ENCODE peak calls at places on chromosomes 3 and 15, in eight cellular contexts. One of them, this sample, is unnamed.
A peak's percentile ranks its signal among the peaks of the same experiment; 100 is the strongest.

GRCh38 chr3:157123621-157124020 is 36.3 kb downstream of the CCNL1 start:
- DNase-seq in mesendoderm: no peak
- DNase-seq in right cardiac atrium: no peak
- DNase-seq in astrocyte of the hippocampus: no peak
- DNase-seq in aorta: no peak
- DNase-seq in stimulated activated CD8-positive, alpha-beta memory T cell treated with anti-CD3 and anti-CD28 coated beads, Interleukin-15, amount 100 ng/mL, for 24 hours: no peak
- DNase-seq in AG08396: no peak
- DNase-seq in caudate nucleus: no peak
- DNase-seq in this sample: no peak

GRCh38 chr15:92970656-92971055 is 70.5 kb downstream of the CHD2 start:
- DNase-seq in aorta: no peak
- DNase-seq in right cardiac atrium: no peak
- DNase-seq in mesendoderm: no peak
- DNase-seq in stimulated activated CD8-positive, alpha-beta memory T cell treated with anti-CD3 and anti-CD28 coated beads, Interleukin-15, amount 100 ng/mL, for 24 hours: no peak
- DNase-seq in caudate nucleus: no peak
- DNase-seq in astrocyte of the hippocampus: no peak
- DNase-seq in AG08396: no peak
- DNase-seq in this sample: no peak

GRCh38 chr15:80585544-80586018 is 109.5 kb upstream of the ABHD17C start:
- DNase-seq in right cardiac atrium: no peak
- DNase-seq in aorta: no peak
- DNase-seq in AG08396: no peak
- DNase-seq in stimulated activated CD8-positive, alpha-beta memory T cell treated with anti-CD3 and anti-CD28 coated beads, Interleukin-15, amount 100 ng/mL, for 24 hours: no peak
- DNase-seq in caudate nucleus: peak; percentile 48
- DNase-seq in mesendoderm: peak; percentile 9
- DNase-seq in astrocyte of the hippocampus: no peak
- DNase-seq in this sample: no peak

GRCh38 chr15:80151576-80151975 is 1.2 kb upstream of the FAH start:
- DNase-seq in astrocyte of the hippocampus: no peak
- DNase-seq in aorta: no peak
- DNase-seq in right cardiac atrium: no peak
- DNase-seq in stimulated activated CD8-positive, alpha-beta memory T cell treated with anti-CD3 and anti-CD28 coated beads, Interleukin-15, amount 100 ng/mL, for 24 hours: no peak
- DNase-seq in mesendoderm: no peak
- DNase-seq in caudate nucleus: no peak
- DNase-seq in AG08396: no peak
- DNase-seq in this sample: no peak

GRCh38 chr3:131503328-131503650 is 518 bp upstream of the MRPL3 start:
- DNase-seq in AG08396: no peak
- DNase-seq in stimulated activated CD8-positive, alpha-beta memory T cell treated with anti-CD3 and anti-CD28 coated beads, Interleukin-15, amount 100 ng/mL, for 24 hours: no peak
- DNase-seq in mesendoderm: no peak
- DNase-seq in astrocyte of the hippocampus: peak; percentile 1
- DNase-seq in aorta: no peak
- DNase-seq in caudate nucleus: no peak
- DNase-seq in right cardiac atrium: no peak
- DNase-seq in this sample: no peak

GRCh38 chr15:25664761-25665160 is 198.4 kb downstream of the ATP10A start:
- DNase-seq in AG08396: no peak
- DNase-seq in astrocyte of the hippocampus: peak; percentile 43
- DNase-seq in mesendoderm: no peak
- DNase-seq in right cardiac atrium: no peak
- DNase-seq in stimulated activated CD8-positive, alpha-beta memory T cell treated with anti-CD3 and anti-CD28 coated beads, Interleukin-15, amount 100 ng/mL, for 24 hours: no peak
- DNase-seq in caudate nucleus: no peak
- DNase-seq in aorta: no peak
- DNase-seq in this sample: no peak

GRCh38 chr3:165404357-165405042 is 208.3 kb upstream of the SLITRK3 start:
- DNase-seq in astrocyte of the hippocampus: no peak
- DNase-seq in aorta: no peak
- DNase-seq in caudate nucleus: no peak
- DNase-seq in stimulated activated CD8-positive, alpha-beta memory T cell treated with anti-CD3 and anti-CD28 coated beads, Interleukin-15, amount 100 ng/mL, for 24 hours: no peak
- DNase-seq in AG08396: no peak
- DNase-seq in mesendoderm: peak; percentile 61
- DNase-seq in right cardiac atrium: no peak
- DNase-seq in this sample: no peak

GRCh38 chr3:38579146-38579545 is 70.3 kb downstream of the SCN5A start:
- DNase-seq in mesendoderm: peak; percentile 71
- DNase-seq in caudate nucleus: no peak
- DNase-seq in stimulated activated CD8-positive, alpha-beta memory T cell treated with anti-CD3 and anti-CD28 coated beads, Interleukin-15, amount 100 ng/mL, for 24 hours: no peak
- DNase-seq in right cardiac atrium: peak; percentile 87
- DNase-seq in aorta: no peak
- DNase-seq in AG08396: peak; percentile 68
- DNase-seq in astrocyte of the hippocampus: peak; percentile 88
- DNase-seq in this sample: no peak

GRCh38 chr15:95018888-95019545 is 787.7 kb downstream of the MCTP2 start:
- DNase-seq in right cardiac atrium: no peak
- DNase-seq in stimulated activated CD8-positive, alpha-beta memory T cell treated with anti-CD3 and anti-CD28 coated beads, Interleukin-15, amount 100 ng/mL, for 24 hours: no peak
- DNase-seq in aorta: no peak
- DNase-seq in astrocyte of the hippocampus: peak; percentile 33
- DNase-seq in mesendoderm: peak; percentile 65
- DNase-seq in caudate nucleus: no peak
- DNase-seq in AG08396: peak; percentile 35
- DNase-seq in this sample: no peak

GRCh38 chr15:46467041-46467440 is 832.2 kb downstream of the SQOR start:
- DNase-seq in caudate nucleus: no peak
- DNase-seq in right cardiac atrium: no peak
- DNase-seq in aorta: no peak
- DNase-seq in AG08396: no peak
- DNase-seq in mesendoderm: no peak
- DNase-seq in astrocyte of the hippocampus: no peak
- DNase-seq in stimulated activated CD8-positive, alpha-beta memory T cell treated with anti-CD3 and anti-CD28 coated beads, Interleukin-15, amount 100 ng/mL, for 24 hours: no peak
- DNase-seq in this sample: no peak

GRCh38 chr15:76158250-76158649 is 98.5 kb downstream of the TMEM266 start:
- DNase-seq in caudate nucleus: no peak
- DNase-seq in aorta: no peak
- DNase-seq in AG08396: no peak
- DNase-seq in mesendoderm: no peak
- DNase-seq in stimulated activated CD8-positive, alpha-beta memory T cell treated with anti-CD3 and anti-CD28 coated beads, Interleukin-15, amount 100 ng/mL, for 24 hours: no peak
- DNase-seq in right cardiac atrium: no peak
- DNase-seq in astrocyte of the hippocampus: no peak
- DNase-seq in this sample: no peak

GRCh38 chr3:196528639-196529233 is 13.6 kb upstream of the SMCO1 start:
- DNase-seq in mesendoderm: peak; percentile 79
- DNase-seq in aorta: peak; percentile 75
- DNase-seq in stimulated activated CD8-positive, alpha-beta memory T cell treated with anti-CD3 and anti-CD28 coated beads, Interleukin-15, amount 100 ng/mL, for 24 hours: peak; percentile 88
- DNase-seq in caudate nucleus: peak; percentile 18
- DNase-seq in astrocyte of the hippocampus: peak; percentile 87
- DNase-seq in right cardiac atrium: peak; percentile 88
- DNase-seq in AG08396: peak; percentile 79
- DNase-seq in this sample: peak; percentile 61

GRCh38 chr3:100149130-100149529 is 34.8 kb upstream of the FILIP1L start:
- DNase-seq in right cardiac atrium: no peak
- DNase-seq in stimulated activated CD8-positive, alpha-beta memory T cell treated with anti-CD3 and anti-CD28 coated beads, Interleukin-15, amount 100 ng/mL, for 24 hours: no peak
- DNase-seq in astrocyte of the hippocampus: no peak
- DNase-seq in mesendoderm: no peak
- DNase-seq in caudate nucleus: no peak
- DNase-seq in aorta: no peak
- DNase-seq in AG08396: no peak
- DNase-seq in this sample: no peak

GRCh38 chr3:12990781-12991480 is 82.3 kb downstream of the IQSEC1 start:
- DNase-seq in aorta: peak; percentile 31
- DNase-seq in stimulated activated CD8-positive, alpha-beta memory T cell treated with anti-CD3 and anti-CD28 coated beads, Interleukin-15, amount 100 ng/mL, for 24 hours: no peak
- DNase-seq in astrocyte of the hippocampus: peak; percentile 84
- DNase-seq in caudate nucleus: no peak
- DNase-seq in right cardiac atrium: no peak
- DNase-seq in mesendoderm: peak; percentile 57
- DNase-seq in AG08396: peak; percentile 87
- DNase-seq in this sample: no peak

GRCh38 chr3:185648396-185648795 is 62.3 kb downstream of the SENP2 start:
- DNase-seq in AG08396: no peak
- DNase-seq in right cardiac atrium: no peak
- DNase-seq in mesendoderm: no peak
- DNase-seq in caudate nucleus: no peak
- DNase-seq in astrocyte of the hippocampus: no peak
- DNase-seq in stimulated activated CD8-positive, alpha-beta memory T cell treated with anti-CD3 and anti-CD28 coated beads, Interleukin-15, amount 100 ng/mL, for 24 hours: no peak
- DNase-seq in aorta: no peak
- DNase-seq in this sample: no peak

GRCh38 chr15:28093761-28094535 is 5.2 kb downstream of the OCA2 start:
- DNase-seq in aorta: peak; percentile 44
- DNase-seq in stimulated activated CD8-positive, alpha-beta memory T cell treated with anti-CD3 and anti-CD28 coated beads, Interleukin-15, amount 100 ng/mL, for 24 hours: no peak
- DNase-seq in right cardiac atrium: peak; percentile 42
- DNase-seq in astrocyte of the hippocampus: no peak
- DNase-seq in mesendoderm: peak; percentile 37
- DNase-seq in caudate nucleus: no peak
- DNase-seq in AG08396: no peak
- DNase-seq in this sample: no peak

GRCh38 chr3:33139996-33140395 is 26.2 kb downstream of the CRTAP start:
- DNase-seq in mesendoderm: no peak
- DNase-seq in aorta: no peak
- DNase-seq in caudate nucleus: no peak
- DNase-seq in right cardiac atrium: no peak
- DNase-seq in AG08396: no peak
- DNase-seq in stimulated activated CD8-positive, alpha-beta memory T cell treated with anti-CD3 and anti-CD28 coated beads, Interleukin-15, amount 100 ng/mL, for 24 hours: no peak
- DNase-seq in astrocyte of the hippocampus: peak; percentile 66
- DNase-seq in this sample: no peak

GRCh38 chr3:127702151-127702578 is 29.4 kb downstream of the ABTB1 start:
- DNase-seq in AG08396: peak; percentile 16
- DNase-seq in caudate nucleus: no peak
- DNase-seq in right cardiac atrium: peak; percentile 86
- DNase-seq in mesendoderm: no peak
- DNase-seq in stimulated activated CD8-positive, alpha-beta memory T cell treated with anti-CD3 and anti-CD28 coated beads, Interleukin-15, amount 100 ng/mL, for 24 hours: no peak
- DNase-seq in aorta: peak; percentile 69
- DNase-seq in astrocyte of the hippocampus: no peak
- DNase-seq in this sample: peak; percentile 91

GRCh38 chr15:60575995-60576394 is 97.1 kb upstream of the ICE2 start:
- DNase-seq in AG08396: peak; percentile 54
- DNase-seq in caudate nucleus: no peak
- DNase-seq in right cardiac atrium: peak; percentile 41
- DNase-seq in stimulated activated CD8-positive, alpha-beta memory T cell treated with anti-CD3 and anti-CD28 coated beads, Interleukin-15, amount 100 ng/mL, for 24 hours: no peak
- DNase-seq in aorta: no peak
- DNase-seq in astrocyte of the hippocampus: no peak
- DNase-seq in mesendoderm: no peak
- DNase-seq in this sample: no peak

GRCh38 chr15:78540955-78541743 is 905 bp downstream of the PSMA4 start:
- DNase-seq in AG08396: peak; percentile 29
- DNase-seq in right cardiac atrium: no peak
- DNase-seq in astrocyte of the hippocampus: peak; percentile 26
- DNase-seq in stimulated activated CD8-positive, alpha-beta memory T cell treated with anti-CD3 and anti-CD28 coated beads, Interleukin-15, amount 100 ng/mL, for 24 hours: no peak
- DNase-seq in mesendoderm: peak; percentile 47
- DNase-seq in caudate nucleus: no peak
- DNase-seq in aorta: no peak
- DNase-seq in this sample: no peak

GRCh38 chr3:160210799-160211221 is 14.4 kb upstream of the C3orf80 start:
- DNase-seq in astrocyte of the hippocampus: peak; percentile 28
- DNase-seq in stimulated activated CD8-positive, alpha-beta memory T cell treated with anti-CD3 and anti-CD28 coated beads, Interleukin-15, amount 100 ng/mL, for 24 hours: no peak
- DNase-seq in AG08396: peak; percentile 59
- DNase-seq in right cardiac atrium: no peak
- DNase-seq in caudate nucleus: no peak
- DNase-seq in aorta: no peak
- DNase-seq in mesendoderm: peak; percentile 83
- DNase-seq in this sample: no peak

GRCh38 chr3:37726445-37727000 is 135.2 kb upstream of the CTDSPL start:
- DNase-seq in right cardiac atrium: peak; percentile 68
- DNase-seq in stimulated activated CD8-positive, alpha-beta memory T cell treated with anti-CD3 and anti-CD28 coated beads, Interleukin-15, amount 100 ng/mL, for 24 hours: no peak
- DNase-seq in aorta: peak; percentile 73
- DNase-seq in astrocyte of the hippocampus: peak; percentile 36
- DNase-seq in mesendoderm: no peak
- DNase-seq in caudate nucleus: no peak
- DNase-seq in AG08396: no peak
- DNase-seq in this sample: peak; percentile 87

GRCh38 chr15:40244961-40245523 is 6.2 kb downstream of the PAK6 start:
- DNase-seq in AG08396: no peak
- DNase-seq in astrocyte of the hippocampus: no peak
- DNase-seq in stimulated activated CD8-positive, alpha-beta memory T cell treated with anti-CD3 and anti-CD28 coated beads, Interleukin-15, amount 100 ng/mL, for 24 hours: no peak
- DNase-seq in right cardiac atrium: no peak
- DNase-seq in mesendoderm: peak; percentile 48
- DNase-seq in caudate nucleus: no peak
- DNase-seq in aorta: peak; percentile 3
- DNase-seq in this sample: peak; percentile 35

GRCh38 chr15:99562238-99562637 is 3.5 kb upstream of the MEF2A start:
- DNase-seq in aorta: no peak
- DNase-seq in caudate nucleus: no peak
- DNase-seq in right cardiac atrium: no peak
- DNase-seq in mesendoderm: peak; percentile 34
- DNase-seq in AG08396: no peak
- DNase-seq in stimulated activated CD8-positive, alpha-beta memory T cell treated with anti-CD3 and anti-CD28 coated beads, Interleukin-15, amount 100 ng/mL, for 24 hours: no peak
- DNase-seq in astrocyte of the hippocampus: no peak
- DNase-seq in this sample: no peak

GRCh38 chr3:61141184-61141583 is 110.1 kb downstream of the FHIT start:
- DNase-seq in AG08396: no peak
- DNase-seq in mesendoderm: peak; percentile 88
- DNase-seq in stimulated activated CD8-positive, alpha-beta memory T cell treated with anti-CD3 and anti-CD28 coated beads, Interleukin-15, amount 100 ng/mL, for 24 hours: no peak
- DNase-seq in caudate nucleus: no peak
- DNase-seq in right cardiac atrium: no peak
- DNase-seq in aorta: no peak
- DNase-seq in astrocyte of the hippocampus: peak; percentile 20
- DNase-seq in this sample: no peak

GRCh38 chr3:13346481-13347389 is 73.4 kb downstream of the NUP210 start:
- DNase-seq in stimulated activated CD8-positive, alpha-beta memory T cell treated with anti-CD3 and anti-CD28 coated beads, Interleukin-15, amount 100 ng/mL, for 24 hours: peak; percentile 17
- DNase-seq in astrocyte of the hippocampus: no peak
- DNase-seq in mesendoderm: peak; percentile 91
- DNase-seq in right cardiac atrium: peak; percentile 59
- DNase-seq in caudate nucleus: peak; percentile 76
- DNase-seq in aorta: peak; percentile 71
- DNase-seq in AG08396: no peak
- DNase-seq in this sample: no peak

GRCh38 chr3:117282506-117282905 is 572.9 kb downstream of the TUSC7 start:
- DNase-seq in astrocyte of the hippocampus: no peak
- DNase-seq in caudate nucleus: no peak
- DNase-seq in right cardiac atrium: no peak
- DNase-seq in aorta: no peak
- DNase-seq in AG08396: no peak
- DNase-seq in mesendoderm: no peak
- DNase-seq in stimulated activated CD8-positive, alpha-beta memory T cell treated with anti-CD3 and anti-CD28 coated beads, Interleukin-15, amount 100 ng/mL, for 24 hours: no peak
- DNase-seq in this sample: no peak

GRCh38 chr3:47047673-47048072 is 68.2 kb downstream of the NBEAL2 start:
- DNase-seq in right cardiac atrium: no peak
- DNase-seq in mesendoderm: no peak
- DNase-seq in caudate nucleus: no peak
- DNase-seq in stimulated activated CD8-positive, alpha-beta memory T cell treated with anti-CD3 and anti-CD28 coated beads, Interleukin-15, amount 100 ng/mL, for 24 hours: no peak
- DNase-seq in aorta: no peak
- DNase-seq in AG08396: no peak
- DNase-seq in astrocyte of the hippocampus: no peak
- DNase-seq in this sample: no peak

GRCh38 chr3:171654809-171655208 is 155.5 kb downstream of the PLD1 start:
- DNase-seq in AG08396: peak; percentile 36
- DNase-seq in mesendoderm: no peak
- DNase-seq in caudate nucleus: no peak
- DNase-seq in astrocyte of the hippocampus: peak; percentile 69
- DNase-seq in right cardiac atrium: peak; percentile 90
- DNase-seq in stimulated activated CD8-positive, alpha-beta memory T cell treated with anti-CD3 and anti-CD28 coated beads, Interleukin-15, amount 100 ng/mL, for 24 hours: no peak
- DNase-seq in aorta: peak; percentile 81
- DNase-seq in this sample: peak; percentile 73

GRCh38 chr3:136929984-136930671 is 27.7 kb upstream of the IL20RB start:
- DNase-seq in caudate nucleus: peak; percentile 5
- DNase-seq in aorta: peak; percentile 69
- DNase-seq in stimulated activated CD8-positive, alpha-beta memory T cell treated with anti-CD3 and anti-CD28 coated beads, Interleukin-15, amount 100 ng/mL, for 24 hours: no peak
- DNase-seq in mesendoderm: no peak
- DNase-seq in AG08396: peak; percentile 36
- DNase-seq in right cardiac atrium: peak; percentile 83
- DNase-seq in astrocyte of the hippocampus: no peak
- DNase-seq in this sample: peak; percentile 66

GRCh38 chr3:2247831-2248230 is 149.2 kb downstream of the CNTN4 start:
- DNase-seq in caudate nucleus: no peak
- DNase-seq in AG08396: no peak
- DNase-seq in right cardiac atrium: no peak
- DNase-seq in mesendoderm: no peak
- DNase-seq in aorta: no peak
- DNase-seq in stimulated activated CD8-positive, alpha-beta memory T cell treated with anti-CD3 and anti-CD28 coated beads, Interleukin-15, amount 100 ng/mL, for 24 hours: no peak
- DNase-seq in astrocyte of the hippocampus: no peak
- DNase-seq in this sample: no peak

GRCh38 chr15:85312486-85312885 is 67.9 kb upstream of the AKAP13 start:
- DNase-seq in caudate nucleus: no peak
- DNase-seq in aorta: no peak
- DNase-seq in AG08396: no peak
- DNase-seq in mesendoderm: peak; percentile 57
- DNase-seq in right cardiac atrium: no peak
- DNase-seq in astrocyte of the hippocampus: peak; percentile 63
- DNase-seq in stimulated activated CD8-positive, alpha-beta memory T cell treated with anti-CD3 and anti-CD28 coated beads, Interleukin-15, amount 100 ng/mL, for 24 hours: no peak
- DNase-seq in this sample: no peak

GRCh38 chr3:158718490-158719170 is 13.6 kb downstream of the RARRES1 start:
- DNase-seq in stimulated activated CD8-positive, alpha-beta memory T cell treated with anti-CD3 and anti-CD28 coated beads, Interleukin-15, amount 100 ng/mL, for 24 hours: no peak
- DNase-seq in right cardiac atrium: no peak
- DNase-seq in aorta: no peak
- DNase-seq in caudate nucleus: no peak
- DNase-seq in astrocyte of the hippocampus: peak; percentile 95
- DNase-seq in mesendoderm: no peak
- DNase-seq in AG08396: no peak
- DNase-seq in this sample: no peak

GRCh38 chr3:127483005-127483641 is 107.4 kb downstream of the TPRA1 start:
- DNase-seq in caudate nucleus: no peak
- DNase-seq in AG08396: no peak
- DNase-seq in astrocyte of the hippocampus: no peak
- DNase-seq in aorta: no peak
- DNase-seq in right cardiac atrium: no peak
- DNase-seq in stimulated activated CD8-positive, alpha-beta memory T cell treated with anti-CD3 and anti-CD28 coated beads, Interleukin-15, amount 100 ng/mL, for 24 hours: no peak
- DNase-seq in mesendoderm: no peak
- DNase-seq in this sample: no peak

This sample was measured in adrenal gland.